ENCODE peak calls at places on chromosome 15, in five cellular contexts. S, P, M, E and I are unnamed samples.

GRCh38 chr15:42863572-42864239 is 56.9 kb downstream of the TTBK2 start:
- DNase-seq in S (no peak), P (no peak), M (peak; percentile 45), E (no peak), I (no peak)

GRCh38 chr15:96223939-96224338 is 106.6 kb upstream of the NR2F2 start:
- DNase-seq in S (no peak), P (no peak), M (no peak), E (no peak), I (no peak)

GRCh38 chr15:60076582-60077263 is 72.6 kb downstream of the FOXB1 start:
- DNase-seq in S (no peak), P (no peak), M (no peak), E (no peak), I (no peak)

GRCh38 chr15:63836579-63836978 is 2.8 kb upstream of the HERC1 start:
- DNase-seq in S (no peak), P (no peak), M (no peak), E (no peak), I (no peak)

GRCh38 chr15:29873942-29874341 is 51.7 kb upstream of the TJP1 start:
- DNase-seq in S (no peak), P (no peak), M (no peak), E (no peak), I (no peak)

GRCh38 chr15:96600350-96600749 is 269.9 kb downstream of the NR2F2 start:
- DNase-seq in S (no peak), P (no peak), M (no peak), E (no peak), I (no peak)

GRCh38 chr15:31024979-31025378 is 33.6 kb upstream of the MTMR10 start:
- DNase-seq in S (no peak), P (no peak), M (no peak), E (no peak), I (peak; percentile 10)

GRCh38 chr15:26628879-26629529 is 143.9 kb downstream of the GABRB3 start:
- DNase-seq in S (peak; percentile 43), P (no peak), M (peak; percentile 91), E (peak; percentile 30), I (no peak)

GRCh38 chr15:36584511-36584910 is 5.1 kb downstream of the CDIN1 start:
- DNase-seq in S (no peak), P (no peak), M (no peak), E (no peak), I (no peak)

GRCh38 chr15:36814708-36815107 is 235.3 kb downstream of the CDIN1 start:
- DNase-seq in S (no peak), P (no peak), M (no peak), E (peak; percentile 23), I (no peak)

GRCh38 chr15:84112025-84112424 is 123.5 kb upstream of the GOLGA6L4 start:
- DNase-seq in S (no peak), P (no peak), M (peak; percentile 65), E (no peak), I (no peak)

GRCh38 chr15:92410544-92410943 is 16.9 kb downstream of the ST8SIA2 start:
- DNase-seq in S (no peak), P (no peak), M (no peak), E (no peak), I (no peak)

GRCh38 chr15:82106671-82107070 is 60.9 kb upstream of the MEX3B start:
- DNase-seq in S (no peak), P (no peak), M (peak; percentile 8), E (no peak), I (no peak)

GRCh38 chr15:62277816-62278394 is 112.8 kb upstream of the C2CD4B start:
- DNase-seq in S (no peak), P (no peak), M (no peak), E (no peak), I (no peak)

GRCh38 chr15:30872341-30872748 is 31.4 kb upstream of the FAN1 start:
- DNase-seq in S (no peak), P (no peak), M (peak; percentile 77), E (peak; percentile 17), I (no peak)

GRCh38 chr15:87416591-87417257 is 839.8 kb downstream of the NTRK3 start:
- DNase-seq in S (no peak), P (no peak), M (no peak), E (no peak), I (no peak)

GRCh38 chr15:44775923-44776322 is 39.6 kb downstream of the TRIM69 start:
- DNase-seq in S (no peak), P (no peak), M (no peak), E (no peak), I (no peak)

GRCh38 chr15:72682772-72683171 is 3.2 kb downstream of the HIGD2B start:
- DNase-seq in S (no peak), P (no peak), M (no peak), E (no peak), I (no peak)

GRCh38 chr15:52217186-52217585 is 26.0 kb upstream of the GNB5 start:
- DNase-seq in S (no peak), P (no peak), M (peak; percentile 33), E (no peak), I (no peak)

GRCh38 chr15:98658831-98659699 is 10.7 kb downstream of the IGF1R start:
- DNase-seq in S (peak; percentile 48), P (no peak), M (peak; percentile 74), E (peak; percentile 59), I (no peak)